ENCODE peak calls at places on chromosomes 12 and 14, in nine cellular contexts. One of them, this sample, is unnamed.

GRCh38 chr12:60995256-60995825 is 1264.9 kb upstream of the USP15 start:
- DNase-seq in iris pigment epithelial cell: no peak
- DNase-seq in fibroblast of mammary gland: no peak
- DNase-seq in psoas muscle: no peak
- DNase-seq in COR-L47: no peak
- DNase-seq in activated T-helper 9 cell treated with anti-CD3 and anti-CD28 coated beads, Interleukin-2, amount 50 U/mL, for 16 hours: no peak
- DNase-seq in IMR-90: no peak
- DNase-seq in Daoy: no peak
- DNase-seq in cardiac fibroblast: no peak
- DNase-seq in this sample: no peak

GRCh38 chr12:4506870-4507269 is 31.8 kb upstream of the RAD51AP1 start:
- DNase-seq in iris pigment epithelial cell: peak
- DNase-seq in fibroblast of mammary gland: peak
- DNase-seq in psoas muscle: no peak
- DNase-seq in COR-L47: no peak
- DNase-seq in activated T-helper 9 cell treated with anti-CD3 and anti-CD28 coated beads, Interleukin-2, amount 50 U/mL, for 16 hours: no peak
- DNase-seq in IMR-90: peak
- DNase-seq in Daoy: peak
- DNase-seq in cardiac fibroblast: peak
- DNase-seq in this sample: peak

GRCh38 chr12:61521258-61521657 is 738.9 kb upstream of the USP15 start:
- DNase-seq in iris pigment epithelial cell: no peak
- DNase-seq in fibroblast of mammary gland: no peak
- DNase-seq in psoas muscle: no peak
- DNase-seq in COR-L47: no peak
- DNase-seq in activated T-helper 9 cell treated with anti-CD3 and anti-CD28 coated beads, Interleukin-2, amount 50 U/mL, for 16 hours: no peak
- DNase-seq in IMR-90: no peak
- DNase-seq in Daoy: no peak
- DNase-seq in cardiac fibroblast: no peak
- DNase-seq in this sample: no peak

GRCh38 chr14:63394432-63394831 is 75.7 kb upstream of the GPHB5 start:
- DNase-seq in iris pigment epithelial cell: no peak
- DNase-seq in fibroblast of mammary gland: no peak
- DNase-seq in psoas muscle: no peak
- DNase-seq in COR-L47: no peak
- DNase-seq in activated T-helper 9 cell treated with anti-CD3 and anti-CD28 coated beads, Interleukin-2, amount 50 U/mL, for 16 hours: no peak
- DNase-seq in IMR-90: no peak
- DNase-seq in Daoy: no peak
- DNase-seq in cardiac fibroblast: no peak
- DNase-seq in this sample: no peak

GRCh38 chr14:32203928-32204357 is 874 bp upstream of the RNU6-8 start:
- DNase-seq in iris pigment epithelial cell: no peak
- DNase-seq in fibroblast of mammary gland: no peak
- DNase-seq in psoas muscle: no peak
- DNase-seq in COR-L47: peak
- DNase-seq in activated T-helper 9 cell treated with anti-CD3 and anti-CD28 coated beads, Interleukin-2, amount 50 U/mL, for 16 hours: no peak
- DNase-seq in IMR-90: no peak
- DNase-seq in Daoy: no peak
- DNase-seq in cardiac fibroblast: peak
- DNase-seq in this sample: no peak

GRCh38 chr12:1927051-1927680 is 8.7 kb upstream of the CACNA2D4 start:
- DNase-seq in iris pigment epithelial cell: no peak
- DNase-seq in fibroblast of mammary gland: no peak
- DNase-seq in psoas muscle: no peak
- DNase-seq in COR-L47: no peak
- DNase-seq in activated T-helper 9 cell treated with anti-CD3 and anti-CD28 coated beads, Interleukin-2, amount 50 U/mL, for 16 hours: no peak
- DNase-seq in IMR-90: no peak
- DNase-seq in Daoy: no peak
- DNase-seq in cardiac fibroblast: no peak
- DNase-seq in this sample: no peak

GRCh38 chr12:91662021-91662420 is 479.4 kb upstream of the DCN start:
- DNase-seq in iris pigment epithelial cell: peak
- DNase-seq in fibroblast of mammary gland: peak
- DNase-seq in psoas muscle: no peak
- DNase-seq in COR-L47: no peak
- DNase-seq in activated T-helper 9 cell treated with anti-CD3 and anti-CD28 coated beads, Interleukin-2, amount 50 U/mL, for 16 hours: no peak
- DNase-seq in IMR-90: no peak
- DNase-seq in Daoy: no peak
- DNase-seq in cardiac fibroblast: peak
- DNase-seq in this sample: peak

GRCh38 chr14:104290058-104290667 is 151.8 kb downstream of the KIF26A start:
- DNase-seq in iris pigment epithelial cell: no peak
- DNase-seq in fibroblast of mammary gland: no peak
- DNase-seq in psoas muscle: no peak
- DNase-seq in COR-L47: no peak
- DNase-seq in activated T-helper 9 cell treated with anti-CD3 and anti-CD28 coated beads, Interleukin-2, amount 50 U/mL, for 16 hours: no peak
- DNase-seq in IMR-90: no peak
- DNase-seq in Daoy: no peak
- DNase-seq in cardiac fibroblast: no peak
- DNase-seq in this sample: no peak

GRCh38 chr12:65836419-65837197 is 12.3 kb downstream of the HMGA2 start:
- DNase-seq in iris pigment epithelial cell: no peak
- DNase-seq in fibroblast of mammary gland: peak
- DNase-seq in psoas muscle: no peak
- DNase-seq in COR-L47: no peak
- DNase-seq in activated T-helper 9 cell treated with anti-CD3 and anti-CD28 coated beads, Interleukin-2, amount 50 U/mL, for 16 hours: no peak
- DNase-seq in IMR-90: no peak
- DNase-seq in Daoy: no peak
- DNase-seq in cardiac fibroblast: no peak
- DNase-seq in this sample: no peak

GRCh38 chr12:2294651-2295475 is 242.1 kb downstream of the CACNA1C start:
- DNase-seq in iris pigment epithelial cell: peak
- DNase-seq in fibroblast of mammary gland: peak
- DNase-seq in psoas muscle: no peak
- DNase-seq in COR-L47: no peak
- DNase-seq in activated T-helper 9 cell treated with anti-CD3 and anti-CD28 coated beads, Interleukin-2, amount 50 U/mL, for 16 hours: no peak
- DNase-seq in IMR-90: peak
- DNase-seq in Daoy: peak
- DNase-seq in cardiac fibroblast: peak
- DNase-seq in this sample: peak

GRCh38 chr14:53847881-53848280 is 108.7 kb downstream of the BMP4 start:
- DNase-seq in iris pigment epithelial cell: no peak
- DNase-seq in fibroblast of mammary gland: no peak
- DNase-seq in psoas muscle: no peak
- DNase-seq in COR-L47: no peak
- DNase-seq in activated T-helper 9 cell treated with anti-CD3 and anti-CD28 coated beads, Interleukin-2, amount 50 U/mL, for 16 hours: no peak
- DNase-seq in IMR-90: no peak
- DNase-seq in Daoy: no peak
- DNase-seq in cardiac fibroblast: no peak
- DNase-seq in this sample: no peak

GRCh38 chr14:102138935-102139247 is 806 bp upstream of the WDR20 start:
- DNase-seq in iris pigment epithelial cell: no peak
- DNase-seq in fibroblast of mammary gland: no peak
- DNase-seq in psoas muscle: no peak
- DNase-seq in COR-L47: no peak
- DNase-seq in activated T-helper 9 cell treated with anti-CD3 and anti-CD28 coated beads, Interleukin-2, amount 50 U/mL, for 16 hours: no peak
- DNase-seq in IMR-90: no peak
- DNase-seq in Daoy: no peak
- DNase-seq in cardiac fibroblast: no peak
- DNase-seq in this sample: no peak

GRCh38 chr12:10101042-10101579 is 2.3 kb upstream of the CLEC1A start:
- DNase-seq in iris pigment epithelial cell: no peak
- DNase-seq in fibroblast of mammary gland: peak
- DNase-seq in psoas muscle: no peak
- DNase-seq in COR-L47: no peak
- DNase-seq in activated T-helper 9 cell treated with anti-CD3 and anti-CD28 coated beads, Interleukin-2, amount 50 U/mL, for 16 hours: no peak
- DNase-seq in IMR-90: peak
- DNase-seq in Daoy: no peak
- DNase-seq in cardiac fibroblast: peak
- DNase-seq in this sample: no peak

GRCh38 chr12:47778842-47779241 is 5.8 kb downstream of the SLC48A1 start:
- DNase-seq in iris pigment epithelial cell: no peak
- DNase-seq in fibroblast of mammary gland: no peak
- DNase-seq in psoas muscle: no peak
- DNase-seq in COR-L47: no peak
- DNase-seq in activated T-helper 9 cell treated with anti-CD3 and anti-CD28 coated beads, Interleukin-2, amount 50 U/mL, for 16 hours: no peak
- DNase-seq in IMR-90: no peak
- DNase-seq in Daoy: no peak
- DNase-seq in cardiac fibroblast: no peak
- DNase-seq in this sample: no peak

GRCh38 chr12:44812062-44812461 is 64.1 kb downstream of the NELL2 start:
- DNase-seq in iris pigment epithelial cell: no peak
- DNase-seq in fibroblast of mammary gland: peak
- DNase-seq in psoas muscle: no peak
- DNase-seq in COR-L47: no peak
- DNase-seq in activated T-helper 9 cell treated with anti-CD3 and anti-CD28 coated beads, Interleukin-2, amount 50 U/mL, for 16 hours: no peak
- DNase-seq in IMR-90: no peak
- DNase-seq in Daoy: no peak
- DNase-seq in cardiac fibroblast: no peak
- DNase-seq in this sample: no peak

GRCh38 chr14:88286309-88286708 is 36.8 kb downstream of the KCNK10 start:
- DNase-seq in iris pigment epithelial cell: no peak
- DNase-seq in fibroblast of mammary gland: no peak
- DNase-seq in psoas muscle: no peak
- DNase-seq in COR-L47: no peak
- DNase-seq in activated T-helper 9 cell treated with anti-CD3 and anti-CD28 coated beads, Interleukin-2, amount 50 U/mL, for 16 hours: no peak
- DNase-seq in IMR-90: no peak
- DNase-seq in Daoy: no peak
- DNase-seq in cardiac fibroblast: no peak
- DNase-seq in this sample: no peak

GRCh38 chr12:24078318-24078765 is 128.9 kb upstream of the SOX5 start:
- DNase-seq in iris pigment epithelial cell: peak
- DNase-seq in fibroblast of mammary gland: peak
- DNase-seq in psoas muscle: no peak
- DNase-seq in COR-L47: no peak
- DNase-seq in activated T-helper 9 cell treated with anti-CD3 and anti-CD28 coated beads, Interleukin-2, amount 50 U/mL, for 16 hours: no peak
- DNase-seq in IMR-90: peak
- DNase-seq in Daoy: peak
- DNase-seq in cardiac fibroblast: no peak
- DNase-seq in this sample: peak

GRCh38 chr12:92696240-92696639 is 6.5 kb upstream of the PLEKHG7 start:
- DNase-seq in iris pigment epithelial cell: peak
- DNase-seq in fibroblast of mammary gland: peak
- DNase-seq in psoas muscle: peak
- DNase-seq in COR-L47: no peak
- DNase-seq in activated T-helper 9 cell treated with anti-CD3 and anti-CD28 coated beads, Interleukin-2, amount 50 U/mL, for 16 hours: no peak
- DNase-seq in IMR-90: peak
- DNase-seq in Daoy: no peak
- DNase-seq in cardiac fibroblast: peak
- DNase-seq in this sample: peak

GRCh38 chr12:93957870-93958269 is 190.5 kb upstream of the PLXNC1 start:
- DNase-seq in iris pigment epithelial cell: no peak
- DNase-seq in fibroblast of mammary gland: peak
- DNase-seq in psoas muscle: no peak
- DNase-seq in COR-L47: no peak
- DNase-seq in activated T-helper 9 cell treated with anti-CD3 and anti-CD28 coated beads, Interleukin-2, amount 50 U/mL, for 16 hours: no peak
- DNase-seq in IMR-90: peak
- DNase-seq in Daoy: no peak
- DNase-seq in cardiac fibroblast: no peak
- DNase-seq in this sample: no peak

GRCh38 chr14:29587046-29587445 is 340.6 kb downstream of the PRKD1 start:
- DNase-seq in iris pigment epithelial cell: peak
- DNase-seq in fibroblast of mammary gland: no peak
- DNase-seq in psoas muscle: no peak
- DNase-seq in COR-L47: no peak
- DNase-seq in activated T-helper 9 cell treated with anti-CD3 and anti-CD28 coated beads, Interleukin-2, amount 50 U/mL, for 16 hours: no peak
- DNase-seq in IMR-90: no peak
- DNase-seq in Daoy: no peak
- DNase-seq in cardiac fibroblast: peak
- DNase-seq in this sample: peak

GRCh38 chr14:77212933-77213656 is 31.5 kb downstream of the TMEM63C start:
- DNase-seq in iris pigment epithelial cell: peak
- DNase-seq in fibroblast of mammary gland: peak
- DNase-seq in psoas muscle: no peak
- DNase-seq in COR-L47: peak
- DNase-seq in activated T-helper 9 cell treated with anti-CD3 and anti-CD28 coated beads, Interleukin-2, amount 50 U/mL, for 16 hours: no peak
- DNase-seq in IMR-90: no peak
- DNase-seq in Daoy: peak
- DNase-seq in cardiac fibroblast: peak
- DNase-seq in this sample: peak

GRCh38 chr12:124804011-124804621 is 59.5 kb downstream of the SCARB1 start:
- DNase-seq in iris pigment epithelial cell: peak
- DNase-seq in fibroblast of mammary gland: peak
- DNase-seq in psoas muscle: peak
- DNase-seq in COR-L47: no peak
- DNase-seq in activated T-helper 9 cell treated with anti-CD3 and anti-CD28 coated beads, Interleukin-2, amount 50 U/mL, for 16 hours: no peak
- DNase-seq in IMR-90: peak
- DNase-seq in Daoy: peak
- DNase-seq in cardiac fibroblast: peak
- DNase-seq in this sample: peak

GRCh38 chr14:55340482-55340881 is 69.3 kb downstream of the FBXO34 start:
- DNase-seq in iris pigment epithelial cell: no peak
- DNase-seq in fibroblast of mammary gland: no peak
- DNase-seq in psoas muscle: no peak
- DNase-seq in COR-L47: no peak
- DNase-seq in activated T-helper 9 cell treated with anti-CD3 and anti-CD28 coated beads, Interleukin-2, amount 50 U/mL, for 16 hours: no peak
- DNase-seq in IMR-90: no peak
- DNase-seq in Daoy: no peak
- DNase-seq in cardiac fibroblast: no peak
- DNase-seq in this sample: no peak

This sample was measured in amniotic epithelial cell.